ENCODE peak calls at places on chromosome 15, in four cellular contexts. H is GM23248, T is HCT116, R is SK-N-SH. A is an unnamed sample.

GRCh38 chr15:55344206-55344605 is 25.2 kb downstream of the PIGB start:
- DNase-seq in H (peak; percentile 45), T (no peak), R (no peak), A (no peak)

GRCh38 chr15:65423977-65424679 is 1.4 kb upstream of the IGDCC4 start:
- DNase-seq in H (peak; percentile 68), T (no peak), R (no peak), A (no peak)

GRCh38 chr15:43249699-43250203 is 17.0 kb downstream of the TGM5 start:
- DNase-seq in H (peak; percentile 76), T (no peak), R (no peak), A (no peak)

GRCh38 chr15:92595506-92596337 is 59.9 kb downstream of the FAM174B start:
- DNase-seq in H (no peak), T (no peak), R (no peak), A (no peak)

GRCh38 chr15:62165029-62165792 is at the start of gene C2CD4B:
- DNase-seq in H (peak; percentile 7), T (no peak), R (peak; percentile 58), A (no peak)

GRCh38 chr15:94259121-94259776 is 27.9 kb downstream of the MCTP2 start:
- DNase-seq in H (peak; percentile 6), T (no peak), R (no peak), A (peak; percentile 38)

GRCh38 chr15:63612300-63612699 is 15.1 kb downstream of the FBXL22 start:
- DNase-seq in H (no peak), T (no peak), R (no peak), A (no peak)

GRCh38 chr15:63752075-63752684 is 81.6 kb downstream of the HERC1 start:
- DNase-seq in H (peak; percentile 81), T (peak; percentile 60), R (peak; percentile 54), A (peak; percentile 73)

GRCh38 chr15:66748320-66748779 is 46.3 kb downstream of the SMAD6 start:
- DNase-seq in H (peak; percentile 76), T (no peak), R (no peak), A (no peak)

GRCh38 chr15:101068961-101069734 is 150.0 kb downstream of the LRRK1 start:
- DNase-seq in H (peak; percentile 16), T (no peak), R (no peak), A (no peak)

GRCh38 chr15:74545061-74545460 is 4.0 kb downstream of the ARID3B start:
- DNase-seq in H (no peak), T (no peak), R (no peak), A (no peak)

GRCh38 chr15:75531041-75531450 is 48.1 kb downstream of the PTPN9 start:
- DNase-seq in H (peak; percentile 79), T (no peak), R (no peak), A (no peak)

GRCh38 chr15:74013374-74013893 is 18.9 kb downstream of the PML start:
- DNase-seq in H (peak; percentile 22), T (no peak), R (no peak), A (no peak)

GRCh38 chr15:68930268-68931022 is at the start of gene SPESP1:
- DNase-seq in H (peak; percentile 3), T (no peak), R (peak; percentile 24), A (no peak)

DNA sequence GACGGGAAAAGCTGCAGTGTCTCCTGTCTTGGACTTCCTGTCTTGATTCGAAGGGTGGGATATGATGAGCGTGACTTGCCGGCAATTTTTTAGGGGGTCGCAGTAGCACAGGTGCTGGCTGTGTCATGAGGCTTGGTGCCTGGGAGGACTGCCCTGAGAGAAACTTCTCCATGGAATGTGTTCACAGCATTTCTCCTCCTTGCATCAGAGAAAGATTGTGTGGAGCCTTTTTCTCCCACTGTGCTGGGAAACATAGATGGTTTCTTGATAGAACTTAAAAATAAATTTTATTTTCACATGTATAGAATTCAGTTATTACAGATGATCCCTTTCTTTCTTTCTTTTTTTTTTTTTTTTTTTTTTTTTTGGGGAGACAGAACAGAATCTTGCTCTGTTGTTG is 121.4 kb downstream of the KLHL25 start:
- DNase-seq in H (peak; percentile 49), T (no peak), R (no peak), A (no peak)
- H3K4me3 ChIP-seq in H (no peak overlapping the region), T (no peak overlapping the region), R (no peak overlapping the region), A (no peak overlapping the region)

GRCh38 chr15:70035051-70035718 is 62.5 kb downstream of the TLE3 start:
- DNase-seq in H (no peak), T (no peak), R (no peak), A (no peak)
- TF ChIP-seq EZH2phosphoT487 in H (no peak), T (no peak), R (no peak), A (no peak)

GRCh38 chr15:70017025-70017424 is 80.7 kb downstream of the TLE3 start:
- DNase-seq in H (no peak), T (no peak), R (no peak), A (no peak)

GRCh38 chr15:70013647-70014310 is 83.9 kb downstream of the TLE3 start:
- DNase-seq in H (no peak), T (no peak), R (no peak), A (no peak)

GRCh38 chr15:70016511-70016994 is 81.2 kb downstream of the TLE3 start:
- DNase-seq in H (no peak), T (no peak), R (no peak), A (peak; percentile 42)

GRCh38 chr15:70014311-70014707 is 83.4 kb downstream of the TLE3 start:
- DNase-seq in H (no peak), T (no peak), R (no peak), A (no peak)

GRCh38 chr15:70014860-70015490 is 82.7 kb downstream of the TLE3 start:
- DNase-seq in H (no peak), T (no peak), R (no peak), A (peak; percentile 93)
- H3K4me3 ChIP-seq in H (no peak overlapping the region), T (no peak overlapping the region), R (no peak overlapping the region), A (peak overlapping the region; percentile 28)

GRCh38 chr15:72353266-72353665 is 22.5 kb downstream of the HEXA start:
- DNase-seq in H (peak; percentile 54), T (no peak), R (no peak), A (no peak)
- TF ChIP-seq EZH2phosphoT487 in H (no peak), T (no peak), R (no peak), A (no peak)